ENCODE peak calls at places on chromosomes 16 and 17, in four cellular contexts. Q is LHCN-M2; U is activated naive CD8-positive, alpha-beta T cell treated with anti-CD3 and anti-CD28 coated beads for 36 hours; Y is activated CD8-positive, alpha-beta memory T cell treated with anti-CD3 and anti-CD28 coated beads for 4 hours. F is an unnamed sample.

GRCh38 chr17:79089720-79090502 is 15.3 kb downstream of the ENGASE start:
- DNase-seq in Q (no peak), U (no peak), Y (no peak), F (no peak)

GRCh38 chr17:73208139-73208827 is 15.4 kb downstream of the COG1 start:
- DNase-seq in Q (no peak), U (no peak), Y (no peak), F (no peak)

GRCh38 chr16:78609542-78610253 is 510.2 kb downstream of the WWOX start:
- DNase-seq in Q (no peak), U (no peak), Y (no peak), F (no peak)

GRCh38 chr17:46020023-46020735 is 21.1 kb downstream of the STH start:
- DNase-seq in Q (no peak), U (peak; percentile 20), Y (peak; percentile 31), F (no peak)

GRCh38 chr16:626787-627457 is 3.9 kb upstream of the WFIKKN1 start:
- DNase-seq in Q (peak; percentile 97), U (no peak), Y (no peak), F (no peak)

GRCh38 chr17:59377410-59377809 is 46.0 kb downstream of the YPEL2 start:
- DNase-seq in Q (peak; percentile 65), U (no peak), Y (no peak), F (no peak)

GRCh38 chr16:6363891-6364607 is 968.6 kb upstream of the RBFOX1 start:
- DNase-seq in Q (no peak), U (no peak), Y (no peak), F (no peak)

GRCh38 chr16:4654946-4655590 is 30.4 kb downstream of the MGRN1 start:
- DNase-seq in Q (no peak), U (no peak), Y (no peak), F (no peak)

GRCh38 chr17:29155235-29155965 is 24.8 kb downstream of the MYO18A start:
- DNase-seq in Q (peak; percentile 52), U (peak; percentile 75), Y (no peak), F (no peak)

GRCh38 chr16:88928405-88929375 is 48.3 kb downstream of the CBFA2T3 start:
- DNase-seq in Q (no peak), U (no peak), Y (no peak), F (no peak)

GRCh38 chr16:85089485-85089884 is 22.8 kb downstream of the CIBAR2 start:
- DNase-seq in Q (no peak), U (no peak), Y (no peak), F (no peak)

GRCh38 chr16:87108941-87109340 is 208.3 kb downstream of the C16orf95 start:
- DNase-seq in Q (no peak), U (no peak), Y (no peak), F (no peak)

GRCh38 chr17:36512641-36513040 is 22.0 kb downstream of the MYO19 start:
- DNase-seq in Q (no peak), U (no peak), Y (no peak), F (no peak)

F was measured in activated CD4-positive, CD25-positive, alpha-beta regulatory T cell treated with anti-CD3 and anti-CD28 coated beads, Interleukin-2, amount 50 U/mL, for 16 hours.